ENCODE peak calls at places on chromosome 13, in six cellular contexts. K is IMR-90, Y is mesenchymal stem cell, H is H9, T is trophoblast cell, I is H1. W is an unnamed sample.

GRCh38 chr13:74465279-74465678 is 331.1 kb upstream of the KLF12 start:
- DNase-seq in K (no peak), Y (no peak), H (peak), T (no peak), I (no peak), W (no peak)

GRCh38 chr13:30972888-30973377 is 40.5 kb downstream of the TEX26 start:
- DNase-seq in K (peak), Y (peak), H (no peak), T (peak), I (no peak), W (no peak)

GRCh38 chr13:79593611-79594275 is 112.8 kb downstream of the NDFIP2 start:
- DNase-seq in K (peak), Y (no peak), H (no peak), T (no peak), I (no peak), W (no peak)

GRCh38 chr13:45838171-45838745 is 13.3 kb downstream of the SIAH3 start:
- DNase-seq in K (no peak), Y (no peak), H (no peak), T (no peak), I (no peak), W (no peak)

GRCh38 chr13:73335226-73335625 is 276.4 kb downstream of the KLF5 start:
- DNase-seq in K (peak), Y (peak), H (no peak), T (no peak), I (no peak), W (no peak)

GRCh38 chr13:22562116-22562515 is 618.7 kb upstream of the SGCG start:
- DNase-seq in K (no peak), Y (no peak), H (no peak), T (no peak), I (no peak), W (no peak)

GRCh38 chr13:58495668-58496067 is 864.1 kb downstream of the PCDH17 start:
- DNase-seq in K (no peak), Y (peak), H (no peak), T (no peak), I (no peak), W (no peak)

GRCh38 chr13:45242070-45242469 is 41.2 kb upstream of the KCTD4 start:
- DNase-seq in K (peak), Y (peak), H (no peak), T (no peak), I (no peak), W (no peak)

GRCh38 chr13:52454459-52454824 is 836 bp upstream of the CKAP2 start:
- DNase-seq in K (peak), Y (peak), H (peak), T (no peak), I (no peak), W (no peak)

GRCh38 chr13:92573467-92574057 is 653.0 kb upstream of the GPC6 start:
- DNase-seq in K (peak), Y (peak), H (peak), T (no peak), I (no peak), W (peak)

GRCh38 chr13:65965496-65965895 is 1264.6 kb downstream of the PCDH9 start:
- DNase-seq in K (peak), Y (peak), H (no peak), T (no peak), I (no peak), W (no peak)

GRCh38 chr13:25233861-25234260 is 53.4 kb downstream of the MTMR6 start:
- DNase-seq in K (no peak), Y (no peak), H (no peak), T (no peak), I (no peak), W (no peak)

GRCh38 chr13:36746051-36746450 is 72.2 kb downstream of the SERTM1 start:
- DNase-seq in K (no peak), Y (no peak), H (no peak), T (no peak), I (no peak), W (no peak)

GRCh38 chr13:23899555-23899954 is 2.3 kb upstream of the C1QTNF9B start:
- DNase-seq in K (peak), Y (peak), H (no peak), T (no peak), I (no peak), W (no peak)

GRCh38 chr13:59468396-59468795 is 695.3 kb downstream of the DIAPH3 start:
- DNase-seq in K (no peak), Y (no peak), H (no peak), T (peak), I (no peak), W (no peak)

GRCh38 chr13:85665286-85665685 is 133.9 kb downstream of the SLITRK6 start:
- DNase-seq in K (peak), Y (peak), H (no peak), T (no peak), I (no peak), W (no peak)

GRCh38 chr13:96621634-96622033 is 372.6 kb downstream of the OXGR1 start:
- DNase-seq in K (no peak), Y (no peak), H (no peak), T (no peak), I (no peak), W (no peak)

GRCh38 chr13:22220186-22221160 is 549.6 kb downstream of the FGF9 start:
- DNase-seq in K (no peak), Y (no peak), H (no peak), T (no peak), I (no peak), W (peak)

GRCh38 chr13:44697058-44697457 is 120.9 kb upstream of the TSC22D1 start:
- DNase-seq in K (no peak), Y (no peak), H (no peak), T (no peak), I (no peak), W (no peak)

DNA sequence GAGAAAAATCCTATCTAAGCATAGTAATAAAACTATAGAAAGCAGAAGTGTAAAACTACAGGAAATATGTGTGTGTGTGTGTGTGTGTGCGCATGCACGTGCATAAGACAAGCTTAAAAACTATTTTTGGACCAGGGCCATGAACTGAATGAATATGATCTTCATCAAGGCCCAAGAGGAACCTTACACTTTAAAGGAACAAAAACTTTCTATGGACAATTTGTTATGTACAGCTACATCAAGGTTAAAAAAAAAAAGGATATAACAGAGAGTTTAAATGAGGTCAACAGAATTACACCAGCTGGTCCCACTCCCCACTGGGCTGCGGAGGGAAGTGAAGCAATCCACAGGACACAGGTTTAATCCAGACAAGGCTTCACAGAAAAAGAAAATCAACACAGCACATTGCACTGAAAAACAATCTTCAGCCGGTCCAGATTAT is 151.1 kb downstream of the LHFPL6 start:
- DNase-seq in K (peak), Y (peak), H (no peak), T (no peak), I (no peak), W (no peak)
- H4K8ac ChIP-seq in K (no peak), Y (no peak), H (no peak), T (no peak), I (no peak), W (no peak)

GRCh38 chr13:42477588-42478190 is 96.3 kb upstream of the TNFSF11 start:
- DNase-seq in K (no peak), Y (peak), H (no peak), T (no peak), I (no peak), W (no peak)
- H4K91ac ChIP-seq in K (no peak), Y (peak), H (no peak), T (no peak), I (no peak), W (no peak)

GRCh38 chr13:99985243-99985874 is 3.8 kb downstream of the ZIC2 start:
- DNase-seq in K (no peak), Y (no peak), H (peak), T (no peak), I (no peak), W (no peak)
- H4K8ac ChIP-seq in K (no peak), Y (no peak), H (no peak), T (no peak), I (no peak), W (no peak)

GRCh38 chr13:111036665-111037064 is 78.4 kb upstream of the ARHGEF7 start:
- DNase-seq in K (no peak), Y (no peak), H (no peak), T (peak), I (no peak), W (no peak)
- H4K91ac ChIP-seq in K (no peak), Y (no peak), H (no peak), T (no peak), I (no peak), W (no peak)

DNA sequence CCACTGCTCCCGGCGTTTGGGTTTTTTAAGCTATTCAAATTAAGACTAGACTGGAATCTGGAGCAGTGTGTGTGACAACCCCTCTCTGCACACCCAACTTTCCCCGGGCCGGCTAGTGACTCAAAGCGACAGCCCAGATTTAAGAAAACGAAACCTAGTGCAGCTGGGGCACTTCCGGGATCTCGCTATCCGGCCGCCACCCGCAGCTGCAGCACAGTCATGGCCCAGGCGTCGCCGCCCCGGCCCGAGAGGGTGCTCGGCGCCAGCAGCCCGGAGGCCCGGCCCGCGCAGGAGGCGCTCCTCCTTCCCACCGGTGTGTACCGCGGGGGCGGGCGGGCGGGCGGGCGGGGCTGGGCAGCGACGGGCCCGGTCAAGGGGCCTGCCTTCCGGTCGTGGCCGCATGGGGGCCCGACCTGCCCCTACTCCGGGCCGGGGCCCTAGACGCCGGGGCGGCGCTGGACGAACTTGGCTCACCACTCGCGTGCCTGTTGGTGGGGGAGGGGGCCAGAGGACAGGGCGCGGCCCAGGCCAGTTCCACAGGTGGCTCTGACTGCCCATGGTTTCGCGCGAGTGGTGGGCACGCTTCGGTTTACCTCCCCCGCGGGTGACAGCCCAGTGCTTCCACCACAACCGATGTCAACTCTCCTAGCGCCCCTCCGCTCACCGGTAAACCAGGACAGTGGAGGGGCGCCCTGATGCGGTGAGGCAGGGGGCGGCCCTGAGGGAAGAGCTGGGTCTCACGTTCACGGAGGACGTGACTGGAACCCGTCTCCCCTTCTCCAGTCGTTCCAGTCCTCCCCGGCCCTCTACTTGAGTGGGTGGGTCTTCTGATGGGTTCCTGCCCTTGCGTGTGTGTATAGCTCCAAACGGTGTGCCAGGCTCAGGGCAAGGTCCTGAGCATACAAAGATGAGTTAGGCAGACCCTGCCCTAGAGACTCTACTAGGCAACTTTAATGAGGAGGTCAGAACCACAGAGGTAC is at the start of gene PHF11:
- DNase-seq in K (peak), Y (peak), H (peak), T (peak), I (no peak), W (peak)
- H4K8ac ChIP-seq in K (peak), Y (peak), H (no peak), T (peak), I (peak), W (no peak)